ENCODE peak calls at places on chromosomes 4 and X, in four cellular contexts. P is astrocyte of the spinal cord, R is stomach, A is AG04450. Y is an unnamed sample.

GRCh38 chr4:142413516-142413915 is 432.6 kb downstream of the INPP4B start:
- DNase-seq in P (no peak), R (no peak), A (no peak), Y (no peak)

GRCh38 chrX:39012561-39013209 is 211.4 kb downstream of the MID1IP1 start:
- DNase-seq in P (no peak), R (no peak), A (no peak), Y (no peak)

GRCh38 chr4:2799971-2800690 is 7.2 kb downstream of the SH3BP2 start:
- DNase-seq in P (no peak), R (no peak), A (no peak), Y (no peak)

GRCh38 chr4:156781852-156782251 is 189.7 kb downstream of the PDGFC start:
- DNase-seq in P (peak), R (no peak), A (no peak), Y (no peak)

GRCh38 chr4:61994036-61994435 is 793.9 kb downstream of the ADGRL3 start:
- DNase-seq in P (peak), R (no peak), A (no peak), Y (no peak)

GRCh38 chr4:154872198-154872597 is 91.1 kb downstream of the RBM46 start:
- DNase-seq in P (no peak), R (no peak), A (no peak), Y (no peak)

GRCh38 chr4:5940470-5941203 is 47.8 kb upstream of the CRMP1 start:
- DNase-seq in P (no peak), R (no peak), A (no peak), Y (peak)

GRCh38 chr4:3198906-3199305 is 50.1 kb upstream of the MSANTD1 start:
- DNase-seq in P (no peak), R (no peak), A (no peak), Y (no peak)

GRCh38 chr4:163331629-163332360 is 601 bp downstream of the NPY1R start:
- DNase-seq in P (peak), R (no peak), A (no peak), Y (no peak)

GRCh38 chrX:20989361-20989760 is 384.9 kb upstream of the CNKSR2 start:
- DNase-seq in P (no peak), R (no peak), A (no peak), Y (no peak)

GRCh38 chrX:103726477-103726876 is 15.8 kb downstream of the TMEM31 start:
- DNase-seq in P (no peak), R (peak), A (no peak), Y (no peak)

GRCh38 chrX:51802917-51803688 is 59.9 kb downstream of the GSPT2 start:
- DNase-seq in P (peak), R (peak), A (peak), Y (peak)

GRCh38 chr4:128310266-128310697 is 22.7 kb upstream of the PGRMC2 start:
- DNase-seq in P (no peak), R (no peak), A (no peak), Y (no peak)

GRCh38 chr4:169229571-169230028 is 41.2 kb downstream of the SH3RF1 start:
- DNase-seq in P (peak), R (no peak), A (peak), Y (peak)

GRCh38 chrX:130108647-130109428 is 1.5 kb downstream of the ELF4 start:
- DNase-seq in P (peak), R (no peak), A (no peak), Y (no peak)

GRCh38 chr4:106497271-106497670 is 128.7 kb upstream of the GIMD1 start:
- DNase-seq in P (no peak), R (no peak), A (no peak), Y (no peak)

GRCh38 chrX:19658030-19658429 is 142.7 kb upstream of the MAP3K15 start:
- DNase-seq in P (no peak), R (no peak), A (no peak), Y (no peak)

GRCh38 chrX:5399403-5399802 is 829.3 kb downstream of the NLGN4X start:
- DNase-seq in P (no peak), R (no peak), A (no peak), Y (no peak)

GRCh38 chr4:10019521-10020051 is 1.7 kb downstream of the SLC2A9 start:
- DNase-seq in P (no peak), R (no peak), A (no peak), Y (no peak)

GRCh38 chr4:98996056-98996941 is 778 bp downstream of the METAP1 start:
- DNase-seq in P (peak), R (no peak), A (no peak), Y (peak)

GRCh38 chr4:74886490-74886889 is 46.4 kb upstream of the PARM1 start:
- DNase-seq in P (peak), R (no peak), A (no peak), Y (peak)

GRCh38 chr4:37892641-37893040 is 1.8 kb downstream of the TBC1D1 start:
- DNase-seq in P (no peak), R (no peak), A (no peak), Y (no peak)

GRCh38 chr4:96170198-96170597 is 330.3 kb downstream of the PDHA2 start:
- DNase-seq in P (no peak), R (no peak), A (no peak), Y (no peak)

GRCh38 chrX:24696241-24696640 is 2.5 kb downstream of the POLA1 start:
- DNase-seq in P (no peak), R (no peak), A (no peak), Y (no peak)

DNA sequence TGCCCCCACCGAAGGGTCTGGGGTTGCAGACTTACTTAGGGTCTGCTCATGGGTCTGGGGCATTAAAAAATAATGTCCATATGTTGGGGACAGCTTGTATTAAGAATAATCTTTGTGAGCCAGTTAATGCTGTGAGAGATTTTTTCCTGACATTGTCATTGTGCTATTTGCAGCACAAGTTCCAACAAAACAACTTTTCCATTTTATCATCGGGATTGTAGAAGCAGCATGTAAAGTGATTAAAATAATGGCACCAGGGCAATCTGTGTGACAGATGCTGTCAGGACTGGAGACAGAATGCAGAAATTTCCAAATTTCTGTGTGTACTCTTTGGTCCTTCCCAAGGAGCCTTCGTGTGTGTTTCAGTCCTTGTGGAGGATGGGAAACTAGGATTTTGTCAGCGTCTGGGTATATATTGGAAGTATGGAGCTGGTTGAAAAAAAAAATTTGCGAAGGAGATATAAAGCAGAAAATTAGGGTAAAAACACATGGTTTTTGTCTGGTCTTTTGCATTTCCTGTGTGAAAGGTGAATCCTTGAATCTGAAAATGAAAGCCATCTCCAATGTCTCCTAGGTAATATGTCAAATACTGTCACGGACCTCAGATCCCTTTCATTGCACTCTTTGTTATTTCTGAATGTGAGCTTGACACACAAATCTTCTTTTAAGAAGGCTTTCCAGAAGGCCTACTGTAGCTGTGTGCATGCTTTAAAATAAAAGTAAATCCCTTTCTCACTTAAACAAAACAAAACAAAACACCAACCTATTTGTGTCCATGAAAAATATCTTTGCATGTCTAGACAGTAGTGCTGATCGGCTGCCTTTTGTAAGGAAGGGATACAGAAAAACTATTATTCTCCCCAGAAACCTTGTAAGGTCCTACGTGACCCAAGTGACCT is 101.3 kb upstream of the LIMCH1 start:
- DNase-seq in P (no peak), R (no peak), A (no peak), Y (no peak)
- H3K4me3 ChIP-seq in P (no peak), R (no peak), A (no peak), Y (no peak)

GRCh38 chr4:159267023-159267939 is 164.4 kb downstream of the RAPGEF2 start:
- DNase-seq in P (peak), R (no peak), A (no peak), Y (no peak)
- H3K4me3 ChIP-seq in P (peak), R (no peak), A (peak), Y (no peak)

GRCh38 chr4:113635739-113636437 is 125.7 kb downstream of the CAMK2D start:
- DNase-seq in P (peak), R (no peak), A (peak), Y (no peak)
- H3K4me3 ChIP-seq in P (no peak), R (no peak), A (no peak), Y (no peak)

GRCh38 chrX:56947695-56948094 is 47.6 kb downstream of the SPIN3 start:
- DNase-seq in P (no peak), R (no peak), A (no peak), Y (no peak)
- H3K4me3 ChIP-seq in P (no peak), R (no peak), A (no peak), Y (no peak)

DNA sequence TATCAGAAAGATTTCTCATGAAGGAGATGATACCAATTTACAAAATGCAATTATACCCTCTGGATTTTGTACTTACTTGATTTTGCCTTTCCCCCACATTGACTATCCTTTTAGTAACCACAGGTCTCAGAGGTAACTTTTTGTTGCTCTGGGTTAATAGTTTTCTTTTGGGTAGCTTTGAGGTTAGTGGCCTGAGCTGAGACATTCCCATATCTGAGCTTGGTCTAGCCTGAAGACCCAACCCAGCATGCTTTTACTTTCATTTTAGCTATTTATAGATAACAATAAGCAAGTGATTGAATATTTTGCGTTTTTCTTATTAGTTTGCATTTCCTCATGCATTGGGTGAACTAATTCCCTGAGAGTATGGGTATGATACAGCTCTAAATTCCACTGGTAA is 11.7 kb downstream of the HTN1 start:
- DNase-seq in P (no peak), R (no peak), A (no peak), Y (no peak)
- H3K4me3 ChIP-seq in P (no peak), R (no peak), A (no peak), Y (no peak)

DNA sequence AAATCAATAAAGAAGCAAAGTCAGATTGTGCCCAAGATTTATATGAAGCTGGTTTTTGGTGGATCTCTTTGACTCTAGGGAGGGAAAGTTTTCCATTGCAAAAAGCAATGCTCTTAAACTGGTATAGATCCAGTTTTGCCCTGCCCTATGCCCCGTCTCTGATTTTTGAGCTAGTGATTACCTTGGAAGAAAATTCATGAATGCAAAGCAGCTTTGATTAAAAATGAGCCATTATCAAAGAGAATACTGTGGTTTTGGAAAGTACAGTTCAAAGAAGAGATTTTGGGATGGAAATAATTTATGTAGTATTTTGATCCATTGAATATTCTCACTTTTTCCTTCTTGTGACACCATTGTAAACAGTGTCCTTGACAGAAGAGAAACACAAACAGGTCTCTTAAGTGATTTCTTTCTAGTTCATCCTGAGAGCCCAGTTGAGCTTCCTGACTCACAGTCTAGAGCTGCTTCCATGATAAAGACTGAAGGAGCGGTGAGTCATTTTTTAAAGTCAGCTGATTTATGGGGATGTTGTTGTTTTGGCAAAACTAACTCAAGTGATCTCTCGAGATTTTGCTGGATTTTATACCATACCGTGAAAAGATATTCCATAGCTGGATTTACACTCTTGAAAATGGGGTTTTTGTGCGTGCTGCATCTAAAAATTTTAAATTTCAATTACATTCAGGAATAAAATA is 76.7 kb downstream of the AFF1 start:
- DNase-seq in P (peak), R (no peak), A (no peak), Y (peak)
- H3K4me3 ChIP-seq in P (no peak), R (no peak), A (no peak), Y (no peak)